ENCODE peak calls at places on chromosomes 1 and 21, in nine cellular contexts. X, P, C, E, Q, U, J, H and Z are unnamed samples.

GRCh38 chr1:167752219-167752985 is 30.6 kb downstream of the MPZL1 start:
- DNase-seq in X (no peak), P (no peak), C (no peak), E (no peak), Q (no peak), U (no peak), J (no peak), H (no peak), Z (no peak)

GRCh38 chr21:33943293-33943692 is 27.7 kb upstream of the ATP5PO start:
- DNase-seq in X (no peak), P (no peak), C (no peak), E (no peak), Q (no peak), U (no peak), J (no peak), H (no peak), Z (no peak)

GRCh38 chr21:37230632-37231246 is 36.4 kb downstream of the VPS26C start:
- DNase-seq in X (no peak), P (no peak), C (no peak), E (no peak), Q (no peak), U (no peak), J (no peak), H (no peak), Z (no peak)

GRCh38 chr1:60428161-60428560 is 354.6 kb upstream of the C1orf87 start:
- DNase-seq in X (no peak), P (no peak), C (no peak), E (no peak), Q (no peak), U (no peak), J (no peak), H (no peak), Z (no peak)

GRCh38 chr1:112594208-112594876 is 24.6 kb downstream of the ST7L start:
- DNase-seq in X (no peak), P (no peak), C (no peak), E (no peak), Q (no peak), U (no peak), J (no peak), H (no peak), Z (no peak)

GRCh38 chr21:45404726-45405270 is at the start of gene COL18A1:
- DNase-seq in X (peak), P (no peak), C (no peak), E (peak), Q (peak), U (no peak), J (peak), H (no peak), Z (no peak)

GRCh38 chr1:11841245-11842153 is 6.1 kb downstream of the NPPA start:
- DNase-seq in X (no peak), P (no peak), C (no peak), E (no peak), Q (no peak), U (no peak), J (no peak), H (no peak), Z (no peak)

GRCh38 chr1:86502721-86503430 is 34.1 kb downstream of the CLCA1 start:
- DNase-seq in X (no peak), P (no peak), C (no peak), E (no peak), Q (peak), U (no peak), J (peak), H (peak), Z (no peak)

GRCh38 chr1:42209516-42210370 is 45.2 kb upstream of the GUCA2A start:
- DNase-seq in X (no peak), P (no peak), C (no peak), E (no peak), Q (no peak), U (no peak), J (no peak), H (peak), Z (no peak)

GRCh38 chr21:41796476-41797080 is 29.7 kb upstream of the RIPK4 start:
- DNase-seq in X (no peak), P (no peak), C (no peak), E (no peak), Q (no peak), U (no peak), J (no peak), H (peak), Z (no peak)

GRCh38 chr1:225119307-225119706 is 189.8 kb downstream of the DNAH14 start:
- DNase-seq in X (no peak), P (no peak), C (no peak), E (no peak), Q (no peak), U (no peak), J (no peak), H (no peak), Z (no peak)

GRCh38 chr1:228867093-228867950 is 132.0 kb downstream of the RHOU start:
- DNase-seq in X (no peak), P (no peak), C (no peak), E (no peak), Q (no peak), U (no peak), J (no peak), H (no peak), Z (no peak)

GRCh38 chr1:231040800-231041704 is 998 bp upstream of the FAM89A start:
- DNase-seq in X (no peak), P (no peak), C (peak), E (no peak), Q (no peak), U (no peak), J (no peak), H (no peak), Z (no peak)

GRCh38 chr1:185789846-185790735 is 55.9 kb downstream of the HMCN1 start:
- DNase-seq in X (no peak), P (no peak), C (no peak), E (no peak), Q (no peak), U (no peak), J (no peak), H (no peak), Z (no peak)

GRCh38 chr1:155961937-155962336 is 16.4 kb downstream of the ARHGEF2 start:
- DNase-seq in X (peak), P (peak), C (no peak), E (no peak), Q (peak), U (peak), J (peak), H (peak), Z (peak)

GRCh38 chr1:200437556-200438203 is 27.8 kb upstream of the ZNF281 start:
- DNase-seq in X (no peak), P (no peak), C (no peak), E (peak), Q (no peak), U (no peak), J (no peak), H (no peak), Z (no peak)

GRCh38 chr1:238485906-238486219 is 595.1 kb upstream of the ZP4 start:
- DNase-seq in X (no peak), P (no peak), C (no peak), E (no peak), Q (peak), U (no peak), J (no peak), H (no peak), Z (no peak)

GRCh38 chr1:46735708-46736324 is 16.9 kb upstream of the EFCAB14 start:
- DNase-seq in X (no peak), P (peak), C (no peak), E (peak), Q (peak), U (no peak), J (no peak), H (peak), Z (no peak)

GRCh38 chr1:177001556-177001955 is 163.0 kb downstream of the ASTN1 start:
- DNase-seq in X (no peak), P (no peak), C (no peak), E (no peak), Q (no peak), U (no peak), J (no peak), H (no peak), Z (no peak)

GRCh38 chr21:42495027-42495426 is 997 bp downstream of the RSPH1 start:
- DNase-seq in X (no peak), P (no peak), C (no peak), E (no peak), Q (no peak), U (no peak), J (no peak), H (no peak), Z (no peak)

GRCh38 chr1:192732787-192733186 is 76.1 kb upstream of the RGS2 start:
- DNase-seq in X (no peak), P (peak), C (peak), E (no peak), Q (peak), U (no peak), J (no peak), H (no peak), Z (no peak)

GRCh38 chr1:54095543-54096286 is 42.3 kb downstream of the TCEANC2 start:
- DNase-seq in X (no peak), P (no peak), C (no peak), E (no peak), Q (no peak), U (no peak), J (no peak), H (no peak), Z (no peak)

GRCh38 chr1:183330335-183330734 is 87.8 kb downstream of the NMNAT2 start:
- DNase-seq in X (no peak), P (no peak), C (no peak), E (no peak), Q (no peak), U (no peak), J (no peak), H (no peak), Z (no peak)

GRCh38 chr21:30257773-30258172 is 25.0 kb downstream of the KRTAP24-1 start:
- DNase-seq in X (no peak), P (no peak), C (no peak), E (no peak), Q (peak), U (no peak), J (no peak), H (no peak), Z (no peak)

GRCh38 chr1:181793826-181794225 is 267.7 kb downstream of the ZNF648 start:
- DNase-seq in X (no peak), P (no peak), C (no peak), E (no peak), Q (no peak), U (no peak), J (no peak), H (no peak), Z (no peak)

GRCh38 chr1:84853743-84854721 is 39.0 kb downstream of the LPAR3 start:
- DNase-seq in X (no peak), P (peak), C (peak), E (peak), Q (peak), U (peak), J (no peak), H (peak), Z (no peak)

GRCh38 chr1:39816431-39817090 is 27.9 kb upstream of the BMP8B start:
- DNase-seq in X (peak), P (peak), C (peak), E (peak), Q (peak), U (peak), J (peak), H (peak), Z (peak)

GRCh38 chr1:14583788-14584187 is 14.7 kb upstream of the KAZN start:
- DNase-seq in X (no peak), P (no peak), C (no peak), E (no peak), Q (no peak), U (no peak), J (no peak), H (no peak), Z (no peak)

GRCh38 chr1:248872752-248873408 is 14.0 kb upstream of the ZNF692 start:
- DNase-seq in X (peak), P (peak), C (peak), E (no peak), Q (peak), U (no peak), J (peak), H (peak), Z (peak)

GRCh38 chr1:54810144-54810942 is 9.2 kb upstream of the TTC22 start:
- DNase-seq in X (peak), P (peak), C (peak), E (peak), Q (peak), U (no peak), J (peak), H (peak), Z (peak)

GRCh38 chr1:154431586-154432373 is 26.6 kb downstream of the IL6R start:
- DNase-seq in X (no peak), P (no peak), C (no peak), E (no peak), Q (no peak), U (peak), J (no peak), H (peak), Z (peak)

GRCh38 chr1:21652937-21653743 is 16.0 kb downstream of the RAP1GAP start:
- DNase-seq in X (no peak), P (no peak), C (no peak), E (no peak), Q (no peak), U (no peak), J (no peak), H (no peak), Z (no peak)

GRCh38 chr1:231861541-231862481 is 235.2 kb downstream of the DISC1 start:
- DNase-seq in X (no peak), P (no peak), C (no peak), E (no peak), Q (no peak), U (no peak), J (peak), H (no peak), Z (no peak)

GRCh38 chr1:202135221-202135721 is 9.3 kb downstream of the ARL8A start:
- DNase-seq in X (peak), P (peak), C (no peak), E (peak), Q (peak), U (no peak), J (no peak), H (peak), Z (peak)
- TF ChIP-seq CTCF in X (peak), P (peak), C (peak), E (peak), Q (peak), U (peak), J (peak), H (peak), Z (peak)

GRCh38 chr1:115977481-115978258 is 1.4 kb downstream of the SLC22A15 start:
- DNase-seq in X (no peak), P (peak), C (no peak), E (no peak), Q (peak), U (peak), J (no peak), H (peak), Z (no peak)
- TF ChIP-seq CTCF in X (no peak), P (no peak), C (no peak), E (no peak), Q (no peak), U (no peak), J (no peak), H (no peak), Z (no peak)

DNA sequence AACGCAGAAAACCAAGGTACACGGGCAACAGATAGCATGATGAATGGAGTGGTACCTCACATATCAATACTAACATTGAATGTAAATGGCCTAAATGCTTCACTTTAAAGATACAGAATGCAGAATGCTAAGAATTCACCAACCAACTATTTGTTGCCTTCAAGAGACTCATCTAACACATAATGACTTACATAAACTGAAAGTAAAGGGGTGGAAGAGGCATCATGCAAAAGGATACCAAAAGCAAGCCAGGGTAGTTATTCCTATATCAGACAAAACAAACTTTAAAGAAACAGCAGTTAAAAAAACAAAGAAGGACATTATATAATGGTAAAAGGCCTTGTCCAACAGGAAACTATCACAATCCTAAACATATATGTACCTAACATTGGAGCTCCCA is 137.1 kb upstream of the APP start:
- DNase-seq in X (no peak), P (no peak), C (no peak), E (no peak), Q (no peak), U (no peak), J (no peak), H (no peak), Z (no peak)
- TF ChIP-seq CTCF in X (no peak), P (no peak), C (no peak), E (no peak), Q (no peak), U (no peak), J (no peak), H (no peak), Z (no peak)

GRCh38 chr1:235597867-235598553 is 51.6 kb downstream of the GNG4 start:
- DNase-seq in X (no peak), P (peak), C (no peak), E (no peak), Q (peak), U (no peak), J (no peak), H (peak), Z (no peak)

GRCh38 chr1:235599536-235599935 is 50.0 kb downstream of the GNG4 start:
- DNase-seq in X (no peak), P (no peak), C (no peak), E (no peak), Q (no peak), U (no peak), J (no peak), H (no peak), Z (no peak)

GRCh38 chr1:235601087-235601486 is 48.5 kb downstream of the GNG4 start:
- DNase-seq in X (no peak), P (no peak), C (no peak), E (no peak), Q (peak), U (no peak), J (no peak), H (no peak), Z (no peak)
- TF ChIP-seq CTCF in X (peak), P (peak), C (peak), E (peak), Q (peak), U (peak), J (peak), H (peak), Z (no peak)

DNA sequence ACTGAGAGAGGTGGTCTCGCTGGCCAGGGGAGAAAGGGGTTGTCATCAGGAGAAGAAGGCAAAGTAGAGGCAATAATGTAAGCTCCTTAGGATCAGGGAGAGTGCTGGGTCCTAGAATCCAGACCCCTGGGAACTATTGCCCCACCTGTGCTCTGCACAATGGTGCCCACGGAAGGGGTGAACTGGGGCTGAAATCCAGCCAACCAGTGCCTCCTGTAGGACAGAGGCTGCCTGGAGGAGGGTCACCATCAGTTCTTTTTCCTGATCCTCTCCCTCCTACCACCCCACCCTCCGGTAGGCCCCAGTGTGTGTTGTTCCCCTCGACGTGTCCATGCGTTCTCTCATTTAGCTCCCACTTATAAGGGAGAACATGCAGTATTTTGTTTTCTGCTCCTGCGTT is 52.9 kb upstream of the ATP2B4 start:
- DNase-seq in X (no peak), P (no peak), C (no peak), E (no peak), Q (no peak), U (no peak), J (no peak), H (no peak), Z (no peak)
- TF ChIP-seq CTCF in X (no peak), P (no peak), C (no peak), E (no peak), Q (no peak), U (no peak), J (no peak), H (no peak), Z (no peak)

GRCh38 chr1:202501281-202501680 is 152.8 kb downstream of the PPP1R12B start:
- DNase-seq in X (no peak), P (peak), C (no peak), E (no peak), Q (peak), U (no peak), J (no peak), H (no peak), Z (no peak)
- TF ChIP-seq CTCF in X (peak), P (peak), C (peak), E (peak), Q (peak), U (peak), J (peak), H (peak), Z (peak)

GRCh38 chr1:5718716-5719632 is 273.3 kb downstream of the NPHP4 start:
- DNase-seq in X (no peak), P (no peak), C (no peak), E (no peak), Q (no peak), U (no peak), J (no peak), H (no peak), Z (no peak)
- TF ChIP-seq CTCF in X (no peak), P (no peak), C (no peak), E (no peak), Q (no peak), U (no peak), J (no peak), H (no peak), Z (no peak)

DNA sequence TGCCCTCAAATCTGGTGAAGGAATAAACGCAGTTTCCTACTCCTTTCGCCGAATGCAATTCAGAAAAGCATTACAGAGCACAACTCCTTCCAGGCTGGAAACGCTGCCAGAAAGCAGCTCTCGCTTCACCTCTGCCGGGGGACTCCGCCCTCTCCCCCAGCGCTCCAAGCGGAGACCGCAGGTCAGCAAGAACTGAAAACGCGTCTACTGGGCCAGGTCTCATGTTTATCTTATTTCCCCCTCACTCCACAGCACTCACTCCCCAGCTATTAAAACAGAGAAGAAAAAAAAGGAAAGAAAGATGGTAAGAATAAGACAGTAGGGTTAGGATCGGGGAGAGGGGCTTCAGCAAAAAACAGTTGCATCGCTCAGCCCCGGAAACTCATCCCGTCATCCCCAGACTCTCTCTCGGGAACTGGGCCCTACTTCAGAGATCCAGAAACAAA is 833 bp upstream of the RCOR3 start:
- DNase-seq in X (peak), P (no peak), C (peak), E (peak), Q (peak), U (peak), J (peak), H (peak), Z (peak)
- TF ChIP-seq CTCF in X (no peak), P (peak), C (no peak), E (no peak), Q (no peak), U (no peak), J (no peak), H (no peak), Z (no peak)